ENCODE peak calls at places on chromosomes 1 and 21, in six cellular contexts. M, K, D, H, P and Y are unnamed samples.

GRCh38 chr1:34199927-34200326 is 23.2 kb downstream of the C1orf94 start:
- DNase-seq in M (no peak), K (no peak), D (no peak), H (no peak), P (no peak), Y (no peak)

GRCh38 chr1:206456577-206457375 is 13.5 kb upstream of the IKBKE start:
- DNase-seq in M (no peak), K (no peak), D (no peak), H (no peak), P (no peak), Y (no peak)

GRCh38 chr1:211323156-211324063 is 3.2 kb upstream of the TRAF5 start:
- DNase-seq in M (peak), K (peak), D (peak), H (no peak), P (no peak), Y (peak)

GRCh38 chr1:237613984-237614383 is 276.7 kb downstream of the ZP4 start:
- DNase-seq in M (no peak), K (no peak), D (no peak), H (no peak), P (no peak), Y (no peak)

GRCh38 chr1:201582261-201582951 is 43.5 kb downstream of the NAV1 start:
- DNase-seq in M (peak), K (no peak), D (peak), H (no peak), P (no peak), Y (no peak)

GRCh38 chr1:209685835-209686234 is 10.6 kb downstream of the G0S2 start:
- DNase-seq in M (no peak), K (no peak), D (no peak), H (no peak), P (no peak), Y (no peak)

GRCh38 chr1:3529099-3529729 is 74.7 kb downstream of the ARHGEF16 start:
- DNase-seq in M (peak), K (no peak), D (no peak), H (no peak), P (peak), Y (no peak)

GRCh38 chr1:222546548-222547259 is 1.2 kb downstream of the HHIPL2 start:
- DNase-seq in M (no peak), K (no peak), D (peak), H (no peak), P (no peak), Y (no peak)

GRCh38 chr1:60989745-60990718 is 92.3 kb upstream of the NFIA start:
- DNase-seq in M (no peak), K (no peak), D (peak), H (no peak), P (peak), Y (no peak)

GRCh38 chr21:38524168-38525153 is 26.2 kb upstream of the ERG start:
- DNase-seq in M (no peak), K (no peak), D (no peak), H (no peak), P (no peak), Y (no peak)

GRCh38 chr21:46307625-46308024 is 16.0 kb downstream of the C21orf58 start:
- DNase-seq in M (no peak), K (no peak), D (peak), H (no peak), P (no peak), Y (no peak)

GRCh38 chr1:144551107-144551542 is 41.6 kb upstream of the PPIAL4F start:
- DNase-seq in M (peak), K (no peak), D (peak), H (no peak), P (no peak), Y (no peak)

GRCh38 chr1:109516872-109517271 is 7.3 kb upstream of the AMIGO1 start:
- DNase-seq in M (peak), K (no peak), D (no peak), H (no peak), P (no peak), Y (no peak)

GRCh38 chr1:31977361-31978131 is 36.1 kb upstream of the KHDRBS1 start:
- DNase-seq in M (no peak), K (no peak), D (peak), H (no peak), P (peak), Y (no peak)

GRCh38 chr21:38989745-38990423 is 184.2 kb downstream of the ETS2 start:
- DNase-seq in M (no peak), K (no peak), D (peak), H (no peak), P (peak), Y (no peak)

GRCh38 chr1:95497566-95497965 is 263.6 kb downstream of the RWDD3 start:
- DNase-seq in M (no peak), K (no peak), D (no peak), H (no peak), P (no peak), Y (no peak)

GRCh38 chr1:214503553-214503952 is 47.8 kb downstream of the PTPN14 start:
- DNase-seq in M (no peak), K (no peak), D (peak), H (no peak), P (no peak), Y (no peak)

GRCh38 chr1:160971618-160972056 is 17.0 kb upstream of the ITLN2 start:
- DNase-seq in M (no peak), K (no peak), D (no peak), H (no peak), P (no peak), Y (no peak)

GRCh38 chr1:219883400-219884332 is 44.7 kb downstream of the SLC30A10 start:
- DNase-seq in M (no peak), K (no peak), D (no peak), H (no peak), P (no peak), Y (no peak)

GRCh38 chr1:10900265-10900651 is 103.8 kb upstream of the CASZ1 start:
- DNase-seq in M (no peak), K (no peak), D (no peak), H (no peak), P (peak), Y (no peak)

GRCh38 chr1:21703318-21703963 is 34.3 kb upstream of the RAP1GAP start:
- DNase-seq in M (no peak), K (no peak), D (peak), H (no peak), P (no peak), Y (peak)

GRCh38 chr1:67988066-67988465 is 62.4 kb downstream of the DIRAS3 start:
- DNase-seq in M (no peak), K (no peak), D (peak), H (no peak), P (no peak), Y (no peak)

GRCh38 chr21:45862544-45863207 is 118.9 kb upstream of the COL6A1 start:
- DNase-seq in M (no peak), K (no peak), D (no peak), H (no peak), P (no peak), Y (no peak)

GRCh38 chr1:47812848-47813508 is 184.2 kb downstream of the TRABD2B start:
- DNase-seq in M (no peak), K (no peak), D (no peak), H (no peak), P (peak), Y (no peak)

GRCh38 chr1:39508857-39509305 is 17.4 kb downstream of the BMP8A start:
- DNase-seq in M (no peak), K (no peak), D (peak), H (no peak), P (no peak), Y (no peak)

GRCh38 chr1:198679535-198680173 is 40.8 kb downstream of the PTPRC start:
- DNase-seq in M (peak), K (peak), D (no peak), H (no peak), P (no peak), Y (peak)

GRCh38 chr1:118136511-118136937 is 48.5 kb downstream of the SPAG17 start:
- DNase-seq in M (no peak), K (no peak), D (peak), H (no peak), P (no peak), Y (no peak)

GRCh38 chr1:2952371-2952770 is 68.9 kb upstream of the ACTRT2 start:
- DNase-seq in M (no peak), K (no peak), D (no peak), H (no peak), P (no peak), Y (no peak)

GRCh38 chr1:233242827-233243483 is 52.6 kb downstream of the PCNX2 start:
- DNase-seq in M (no peak), K (no peak), D (no peak), H (no peak), P (no peak), Y (no peak)

GRCh38 chr1:6743189-6744101 is 41.8 kb upstream of the CAMTA1 start:
- DNase-seq in M (no peak), K (peak), D (peak), H (no peak), P (peak), Y (no peak)

GRCh38 chr1:226308723-226309397 is at the start of gene LIN9:
- DNase-seq in M (peak), K (peak), D (peak), H (peak), P (peak), Y (peak)

GRCh38 chr1:205662791-205663190 is 17.5 kb downstream of the SLC45A3 start:
- DNase-seq in M (no peak), K (no peak), D (no peak), H (no peak), P (no peak), Y (no peak)

GRCh38 chr1:13469343-13469742 is 44.5 kb downstream of the LRRC38 start:
- DNase-seq in M (no peak), K (no peak), D (peak), H (no peak), P (peak), Y (no peak)

GRCh38 chr21:31566611-31567010 is 92.9 kb upstream of the SOD1 start:
- DNase-seq in M (no peak), K (no peak), D (no peak), H (no peak), P (no peak), Y (no peak)

GRCh38 chr21:42309753-42310213 is 5.4 kb downstream of the TFF3 start:
- DNase-seq in M (peak), K (peak), D (peak), H (peak), P (peak), Y (peak)

GRCh38 chr1:202645097-202645476 is 65.2 kb downstream of the SYT2 start:
- DNase-seq in M (no peak), K (no peak), D (no peak), H (no peak), P (no peak), Y (no peak)
- H3K4me3 ChIP-seq in M (no peak), K (no peak), D (no peak), H (no peak), P (no peak), Y (no peak)

GRCh38 chr21:35203093-35204021 is 154.3 kb upstream of the RUNX1 start:
- DNase-seq in M (no peak), K (no peak), D (peak), H (no peak), P (peak), Y (no peak)

GRCh38 chr21:35207322-35207721 is 158.2 kb upstream of the RUNX1 start:
- DNase-seq in M (no peak), K (no peak), D (no peak), H (no peak), P (peak), Y (no peak)

GRCh38 chr21:35206141-35207125 is 157.3 kb upstream of the RUNX1 start:
- DNase-seq in M (peak), K (no peak), D (no peak), H (no peak), P (peak), Y (no peak)

GRCh38 chr21:35204125-35204524 is 155.0 kb upstream of the RUNX1 start:
- DNase-seq in M (no peak), K (no peak), D (peak), H (no peak), P (no peak), Y (no peak)

DNA sequence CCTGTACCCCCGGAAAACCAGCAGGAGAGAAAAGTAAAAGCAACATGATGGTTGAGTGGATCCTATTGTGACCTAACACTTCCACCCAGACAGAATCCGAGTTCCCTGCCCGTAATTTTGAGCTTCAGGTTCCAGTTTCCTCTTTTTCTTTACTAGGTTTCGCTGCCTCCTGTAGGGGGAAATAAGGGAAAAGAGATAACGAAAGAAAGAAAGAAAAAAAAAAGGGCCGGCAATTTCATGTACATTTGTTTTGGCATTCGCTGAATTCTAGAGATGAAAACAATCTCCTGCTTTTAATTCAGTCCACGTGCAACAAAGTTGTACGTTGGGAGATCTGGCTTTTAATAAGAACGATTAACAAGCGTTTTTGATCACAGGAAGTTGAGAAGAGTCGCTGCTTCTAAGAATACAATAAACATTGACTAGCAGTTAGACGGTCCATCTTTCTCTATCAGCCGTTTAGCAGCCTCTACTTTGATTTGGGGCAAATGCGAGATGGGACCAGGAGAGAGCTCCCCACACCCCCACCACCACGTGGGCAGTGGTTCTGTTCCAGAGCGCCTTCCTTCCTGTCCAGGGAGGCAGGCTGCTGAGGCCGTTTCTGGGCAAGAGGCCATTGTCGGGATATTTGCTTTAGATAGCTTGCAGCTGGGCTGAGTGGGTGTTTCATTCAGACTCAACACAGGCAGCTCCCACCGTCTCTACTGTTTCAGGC is 155.9 kb upstream of the RUNX1 start:
- DNase-seq in M (peak), K (no peak), D (peak), H (no peak), P (peak), Y (peak)
- H3K4me3 ChIP-seq in M (no peak), K (peak), D (no peak), H (peak), P (peak), Y (peak)

GRCh38 chr1:115491303-115492018 is 150.3 kb upstream of the VANGL1 start:
- DNase-seq in M (no peak), K (no peak), D (no peak), H (no peak), P (no peak), Y (no peak)

GRCh38 chr1:115492880-115493279 is 148.9 kb upstream of the VANGL1 start:
- DNase-seq in M (no peak), K (no peak), D (peak), H (no peak), P (no peak), Y (no peak)

GRCh38 chr1:115493834-115494233 is 147.9 kb upstream of the VANGL1 start:
- DNase-seq in M (no peak), K (no peak), D (no peak), H (no peak), P (no peak), Y (no peak)

GRCh38 chr1:115495111-115495510 is 146.7 kb upstream of the VANGL1 start:
- DNase-seq in M (no peak), K (no peak), D (no peak), H (no peak), P (no peak), Y (no peak)

DNA sequence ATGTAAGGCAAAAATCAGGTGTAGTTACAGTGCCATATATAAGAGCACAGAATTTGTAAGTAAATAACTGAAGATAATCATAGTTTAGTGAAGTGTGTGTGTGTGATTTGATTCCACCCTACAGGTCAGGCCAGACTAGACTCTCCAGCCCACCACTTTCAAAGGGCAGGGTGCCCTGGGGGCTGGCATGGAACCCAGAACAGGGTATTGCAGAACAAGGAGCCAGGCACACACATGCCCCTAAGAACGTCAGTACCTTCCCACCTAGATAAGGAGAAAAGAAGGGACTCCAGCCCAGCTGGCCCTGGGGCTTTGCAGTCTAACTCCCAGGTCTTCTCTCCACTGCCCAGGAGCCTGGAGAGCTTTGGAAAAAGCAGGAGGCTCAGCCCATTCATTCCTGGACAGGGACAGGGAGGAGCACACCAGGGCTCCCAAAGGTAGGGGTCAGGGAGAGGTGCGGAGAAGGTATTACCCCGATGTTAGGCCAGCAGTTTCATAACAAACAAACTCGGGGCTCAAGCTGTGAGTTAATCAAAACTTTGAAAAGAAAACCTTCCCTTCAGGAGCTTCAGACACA is 149.7 kb upstream of the VANGL1 start:
- DNase-seq in M (no peak), K (no peak), D (no peak), H (no peak), P (no peak), Y (no peak)
- H3K4me3 ChIP-seq in M (no peak), K (no peak), D (no peak), H (no peak), P (no peak), Y (no peak)

GRCh38 chr1:16088351-16088911 is 15.0 kb upstream of the FAM131C start:
- DNase-seq in M (no peak), K (no peak), D (no peak), H (no peak), P (no peak), Y (no peak)
- H3K4me3 ChIP-seq in M (no peak), K (no peak), D (no peak), H (no peak), P (no peak), Y (no peak)

GRCh38 chr1:24553931-24554330 is 2.0 kb upstream of the NCMAP start:
- DNase-seq in M (peak), K (no peak), D (no peak), H (no peak), P (no peak), Y (no peak)

GRCh38 chr1:24557220-24557619 is 1.3 kb downstream of the NCMAP start:
- DNase-seq in M (no peak), K (no peak), D (no peak), H (no peak), P (no peak), Y (no peak)

GRCh38 chr1:24554714-24555113 is 1.2 kb upstream of the NCMAP start:
- DNase-seq in M (peak), K (no peak), D (no peak), H (no peak), P (no peak), Y (no peak)

GRCh38 chr1:24556414-24556795 is 518 bp downstream of the NCMAP start:
- DNase-seq in M (no peak), K (no peak), D (no peak), H (no peak), P (no peak), Y (no peak)

GRCh38 chr1:24555591-24556413 is at the start of gene NCMAP:
- DNase-seq in M (peak), K (peak), D (no peak), H (peak), P (no peak), Y (peak)
- H3K4me3 ChIP-seq in M (peak), K (peak), D (no peak), H (peak), P (no peak), Y (peak)

DNA sequence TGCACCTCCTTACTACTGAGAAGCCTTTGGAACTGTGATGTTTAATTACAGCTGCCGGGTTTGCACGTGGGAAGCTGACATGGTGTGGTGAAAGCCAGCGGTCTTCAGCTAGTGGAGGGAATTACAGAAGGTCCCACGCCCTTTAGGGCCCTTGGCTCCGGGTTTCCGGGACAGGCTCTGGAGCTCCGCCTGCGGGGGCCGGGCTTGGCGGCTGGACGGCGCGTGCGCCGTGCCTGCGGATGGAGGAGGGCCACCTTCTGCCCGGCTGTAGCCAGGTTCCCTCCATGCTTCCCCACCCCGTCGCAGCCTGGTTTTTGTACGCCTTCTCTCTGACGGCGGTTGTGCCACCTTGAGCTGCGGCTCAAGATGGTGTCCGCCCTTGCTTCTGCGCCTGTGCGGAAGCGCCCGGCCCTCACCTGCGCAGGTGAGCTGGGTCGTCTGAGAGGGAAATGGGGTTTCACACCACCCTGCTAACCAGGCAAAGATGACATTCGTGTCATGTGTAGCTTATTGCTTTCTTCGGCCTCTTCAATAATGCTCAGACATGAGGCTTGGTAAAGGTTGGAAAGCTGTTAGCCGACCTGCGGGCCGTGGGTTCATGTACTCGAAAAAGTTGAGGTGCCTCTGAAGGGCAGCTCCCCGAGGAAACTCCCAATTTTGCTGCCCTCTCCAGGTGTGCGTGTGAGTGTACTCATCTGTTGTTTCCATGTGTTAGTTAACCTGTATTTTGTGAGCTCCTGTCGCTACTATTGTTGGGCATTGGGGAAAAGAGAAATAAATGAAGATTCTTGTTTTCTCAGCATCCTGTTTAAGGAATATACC is 36.6 kb upstream of the OPRD1 start:
- DNase-seq in M (peak), K (peak), D (peak), H (peak), P (peak), Y (peak)
- H3K4me3 ChIP-seq in M (peak), K (peak), D (peak), H (peak), P (peak), Y (peak)

DNA sequence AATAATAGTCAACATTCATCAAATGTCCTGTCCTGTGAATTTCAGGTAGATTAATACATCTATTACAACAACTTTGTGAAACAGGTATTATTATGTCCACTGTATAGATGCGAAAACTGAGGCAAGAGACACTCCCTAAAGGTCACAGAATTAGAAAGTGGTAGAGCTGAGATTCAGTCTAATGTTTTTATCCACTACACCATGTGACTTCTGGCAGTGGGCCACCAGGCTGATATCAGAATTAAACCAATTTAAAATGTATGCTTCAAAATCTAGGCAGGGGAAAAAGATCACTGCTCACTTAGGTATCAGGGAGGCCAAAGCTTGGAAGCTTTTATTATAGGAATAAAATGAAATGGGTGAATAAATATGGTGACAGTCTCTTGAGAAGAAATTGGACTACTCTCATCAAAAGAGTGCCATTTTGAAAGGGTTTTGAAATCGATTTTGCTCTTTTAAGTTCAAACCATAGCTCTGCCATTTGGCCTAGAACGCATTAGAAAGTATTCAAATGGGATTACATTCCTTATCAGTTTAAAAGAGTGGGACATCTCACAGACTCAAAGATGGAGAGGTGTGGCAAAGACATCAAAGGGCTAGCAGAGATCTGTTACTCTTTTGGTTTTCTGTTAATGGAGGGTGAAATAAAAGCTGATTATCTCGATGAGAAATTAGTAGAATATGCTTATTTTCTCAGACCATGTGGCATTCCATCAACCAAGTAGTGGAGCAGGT is 1.9 kb downstream of the DDAH1 start:
- DNase-seq in M (no peak), K (no peak), D (no peak), H (no peak), P (no peak), Y (no peak)
- H3K4me3 ChIP-seq in M (no peak), K (no peak), D (peak), H (no peak), P (peak), Y (no peak)